ENCODE peak calls at places on chromosomes 1 and 21, in five cellular contexts. J, M, H, X and K are unnamed samples.

GRCh38 chr1:182301467-182302198 is 90.0 kb downstream of the GLUL start:
- DNase-seq in H (peak), M (peak), J (peak), X (peak), K (no peak)

GRCh38 chr1:200374569-200375312 is 35.1 kb downstream of the ZNF281 start:
- DNase-seq in J (peak), H (no peak), X (no peak), M (no peak), K (no peak)

GRCh38 chr1:178189814-178190213 is 95.9 kb downstream of the RASAL2 start:
- DNase-seq in J (no peak), M (peak), H (no peak), X (peak), K (peak)

GRCh38 chr1:54488065-54488750 is 59.8 kb upstream of the ACOT11 start:
- DNase-seq in J (peak), X (peak), H (peak), M (peak), K (peak)

GRCh38 chr1:217542136-217542777 is 88.6 kb downstream of the GPATCH2 start:
- DNase-seq in H (no peak), X (no peak), J (no peak), M (no peak), K (no peak)

GRCh38 chr1:64901663-64902062 is 64.7 kb downstream of the JAK1 start:
- DNase-seq in J (no peak), M (no peak), H (peak), X (no peak), K (no peak)

GRCh38 chr1:180964609-180965008 is 51.9 kb downstream of the KIAA1614 start:
- DNase-seq in M (no peak), J (no peak), X (no peak), H (no peak), K (no peak)

GRCh38 chr1:91732291-91732953 is 153.5 kb downstream of the TGFBR3 start:
- DNase-seq in J (peak), X (peak), H (no peak), M (no peak), K (peak)

GRCh38 chr1:205510951-205511330 is 6.5 kb downstream of the CDK18 start:
- DNase-seq in J (no peak), M (no peak), X (no peak), H (no peak), K (no peak)
- H3K27ac ChIP-seq in J (no peak), M (peak), X (no peak), H (no peak), K (no peak)

DNA sequence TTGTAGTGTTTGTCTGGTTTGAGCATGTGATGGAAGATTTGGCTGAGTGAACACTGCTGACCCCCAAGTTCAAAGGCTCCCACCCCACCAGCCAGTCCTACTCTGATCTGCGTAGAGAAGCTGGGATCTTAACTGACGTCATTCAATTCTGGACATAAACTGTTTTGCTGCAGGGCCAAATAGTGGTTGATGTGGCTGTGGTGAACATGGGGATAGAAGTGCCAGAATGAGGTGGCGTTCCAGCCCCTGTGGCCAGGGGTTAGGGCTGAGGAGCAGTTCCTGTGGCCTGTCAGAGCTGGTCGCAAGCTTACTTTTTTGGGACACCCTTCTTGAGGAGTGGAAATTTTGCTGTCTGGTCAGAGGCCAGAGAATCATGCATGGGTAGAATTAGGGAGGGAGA is 25.7 kb downstream of the SZRD1 start:
- DNase-seq in X (no peak), M (no peak), H (no peak), J (no peak), K (no peak)
- H3K27ac ChIP-seq in X (no peak), M (peak), H (no peak), J (peak), K (no peak)

GRCh38 chr1:26353210-26353859 is 595 bp downstream of the CRYBG2 start:
- DNase-seq in H (no peak), X (no peak), M (no peak), J (no peak), K (no peak)
- H3K27ac ChIP-seq in H (peak), X (no peak), M (no peak), J (no peak), K (no peak)

GRCh38 chr21:45543710-45544448 is 1.6 kb upstream of the SLC19A1 start:
- DNase-seq in J (no peak), X (no peak), M (no peak), H (no peak), K (no peak)
- H3K27ac ChIP-seq in J (no peak), X (no peak), M (peak), H (no peak), K (no peak)